ENCODE peak calls at places on chromosomes 1 and 21, in six cellular contexts. X is H7, M is bronchial epithelial cell, T is GM12865, C is fibroblast of lung, Z is Panc1. U is an unnamed sample.

GRCh38 chr1:72280714-72281113 is 1.6 kb downstream of the NEGR1 start:
- DNase-seq in C (no peak), X (no peak), Z (no peak), M (no peak), T (no peak), U (no peak)

GRCh38 chr1:227328405-227329019 is 10.2 kb upstream of the CDC42BPA start:
- DNase-seq in C (no peak), X (no peak), Z (no peak), M (no peak), T (no peak), U (no peak)

GRCh38 chr1:79235221-79236002 is 228.9 kb upstream of the ADGRL4 start:
- DNase-seq in C (peak), X (no peak), Z (no peak), T (no peak), M (no peak), U (no peak)

GRCh38 chr1:196309386-196309785 is 298.9 kb downstream of the KCNT2 start:
- DNase-seq in X (no peak), C (peak), Z (peak), M (peak), T (peak), U (no peak)

GRCh38 chr1:116912846-116913245 is 3.1 kb downstream of the PTGFRN start:
- DNase-seq in T (no peak), Z (no peak), M (no peak), X (no peak), C (no peak), U (peak)

GRCh38 chr21:42534901-42535378 is 21.3 kb downstream of the SLC37A1 start:
- DNase-seq in Z (no peak), X (no peak), T (peak), C (no peak), M (no peak), U (peak)

GRCh38 chr1:40890771-40891170 is 28.6 kb upstream of the CITED4 start:
- DNase-seq in M (no peak), C (no peak), X (no peak), T (no peak), Z (no peak), U (no peak)

GRCh38 chr1:229023651-229024295 is 247.1 kb upstream of the RAB4A start:
- DNase-seq in T (no peak), X (no peak), Z (no peak), C (no peak), M (no peak), U (no peak)

GRCh38 chr1:165960136-165960535 is 132.7 kb downstream of the UCK2 start:
- DNase-seq in M (no peak), T (no peak), X (no peak), Z (no peak), C (no peak), U (no peak)

GRCh38 chr21:34545079-34545884 is 33.3 kb upstream of the KCNE1 start:
- DNase-seq in T (peak), Z (no peak), C (peak), X (peak), M (peak), U (no peak)

GRCh38 chr21:14559144-14559543 is 13.0 kb upstream of the SAMSN1 start:
- DNase-seq in C (no peak), Z (no peak), T (peak), M (no peak), X (no peak), U (no peak)

GRCh38 chr1:234599617-234600417 is 10.2 kb downstream of the IRF2BP2 start:
- DNase-seq in M (no peak), Z (no peak), X (peak), T (peak), C (peak), U (peak)

GRCh38 chr1:212566522-212567479 is 41.8 kb upstream of the ATF3 start:
- DNase-seq in T (peak), M (peak), X (no peak), C (peak), Z (peak), U (no peak)

GRCh38 chr1:204405988-204406387 is 5.6 kb downstream of the PPP1R15B start:
- DNase-seq in X (no peak), C (no peak), Z (no peak), T (no peak), M (no peak), U (no peak)

GRCh38 chr1:116433283-116434257 is 60.5 kb downstream of the ATP1A1 start:
- DNase-seq in M (peak), C (peak), X (no peak), Z (no peak), T (no peak), U (no peak)

GRCh38 chr1:165116732-165117131 is 239.8 kb downstream of the LMX1A start:
- DNase-seq in M (peak), X (no peak), T (no peak), C (peak), Z (peak), U (no peak)

GRCh38 chr1:192610114-192610958 is 25.6 kb upstream of the RGS13 start:
- DNase-seq in Z (no peak), T (peak), M (peak), X (peak), C (peak), U (no peak)

GRCh38 chr1:110548381-110548780 is 29.4 kb upstream of the KCNA10 start:
- DNase-seq in T (peak), X (peak), M (peak), C (no peak), Z (peak), U (no peak)

GRCh38 chr1:154959448-154959825 is 2.1 kb downstream of the PYGO2 start:
- DNase-seq in C (no peak), M (no peak), Z (no peak), T (no peak), X (no peak), U (no peak)

GRCh38 chr1:203286161-203286984 is 18.9 kb upstream of the BTG2 start:
- DNase-seq in M (peak), C (no peak), Z (no peak), X (no peak), T (no peak), U (no peak)

GRCh38 chr1:234863596-234863995 is 253.6 kb upstream of the IRF2BP2 start:
- DNase-seq in Z (no peak), C (peak), T (no peak), X (no peak), M (peak), U (peak)

GRCh38 chr1:243595527-243596206 is 254.4 kb downstream of the AKT3 start:
- DNase-seq in Z (no peak), T (no peak), C (peak), M (peak), X (no peak), U (no peak)

GRCh38 chr1:85607126-85607912 is 26.8 kb downstream of the CCN1 start:
- DNase-seq in M (peak), X (peak), T (no peak), Z (peak), C (peak), U (no peak)

GRCh38 chr1:233113713-233114028 is 163.3 kb downstream of the NTPCR start:
- DNase-seq in M (no peak), C (no peak), Z (no peak), X (no peak), T (no peak), U (no peak)
- H3K4me3 ChIP-seq in M (no peak), C (peak), Z (no peak), X (no peak), T (no peak), U (peak)

GRCh38 chr1:14925336-14926136 is 228.0 kb upstream of the TMEM51 start:
- DNase-seq in M (no peak), X (no peak), Z (no peak), C (no peak), T (no peak), U (no peak)

GRCh38 chr1:14922942-14923341 is 230.6 kb upstream of the TMEM51 start:
- DNase-seq in M (no peak), T (no peak), X (no peak), Z (no peak), C (no peak), U (no peak)

GRCh38 chr1:14923400-14924011 is 230.0 kb upstream of the TMEM51 start:
- DNase-seq in T (no peak), C (no peak), X (no peak), Z (no peak), M (no peak), U (no peak)

GRCh38 chr1:14924455-14925325 is 228.9 kb upstream of the TMEM51 start:
- DNase-seq in X (peak), C (peak), Z (no peak), M (no peak), T (no peak), U (no peak)

GRCh38 chr1:14924012-14924452 is 229.5 kb upstream of the TMEM51 start:
- DNase-seq in X (peak), T (peak), Z (no peak), C (peak), M (no peak), U (no peak)
- H3K4me3 ChIP-seq in X (peak), T (no peak), Z (peak), C (no peak), M (peak), U (peak)

GRCh38 chr1:8021676-8022266 is 4.3 kb downstream of the ERRFI1 start:
- DNase-seq in C (peak), M (no peak), Z (no peak), X (no peak), T (no peak), U (no peak)
- H3K4me3 ChIP-seq in C (peak), M (no peak), Z (peak), X (no peak), T (no peak), U (peak)

GRCh38 chr1:21649315-21649714 is 19.8 kb downstream of the RAP1GAP start:
- DNase-seq in X (no peak), C (no peak), T (no peak), M (no peak), Z (no peak), U (no peak)
- H3K4me3 ChIP-seq in X (no peak), C (no peak), T (no peak), M (no peak), Z (no peak), U (no peak)

DNA sequence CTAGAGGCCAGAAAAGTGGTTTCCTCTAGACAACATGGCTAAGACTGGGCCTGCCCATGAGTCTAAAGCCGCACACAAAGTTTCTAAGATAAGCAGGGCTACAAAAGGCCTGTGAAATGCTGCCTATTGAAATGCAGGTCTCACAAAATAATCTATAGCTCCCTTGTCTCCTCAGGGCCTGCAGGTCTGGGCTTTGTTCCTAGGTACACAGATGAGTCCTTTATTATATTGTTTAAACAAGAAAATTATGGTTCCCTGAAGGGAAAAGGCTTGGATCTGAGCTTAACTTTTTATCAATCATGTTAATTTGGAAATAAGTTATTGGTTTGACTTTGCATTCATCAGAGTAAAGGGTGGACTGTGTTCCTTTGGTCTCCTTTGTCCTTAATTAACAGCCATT is 413.4 kb upstream of the BEND5 start:
- DNase-seq in Z (no peak), M (no peak), X (no peak), C (no peak), T (no peak), U (no peak)
- H3K4me3 ChIP-seq in Z (no peak), M (no peak), X (no peak), C (no peak), T (no peak), U (no peak)